ENCODE peak calls at places on chromosomes 2 and 18, in six cellular contexts. One of them, this sample, is unnamed.

GRCh38 chr2:168700615-168701245 is 101.7 kb upstream of the NOSTRIN start:
- DNase-seq in DMS153: no peak
- DNase-seq in aorta: no peak
- DNase-seq in fibroblast of pulmonary artery: peak
- DNase-seq in fibroblast of the aortic adventitia: peak
- DNase-seq in OCI-LY7: no peak
- DNase-seq in this sample: no peak

GRCh38 chr2:102069311-102069974 is 73.1 kb upstream of the IL1R1 start:
- DNase-seq in fibroblast of the aortic adventitia: no peak
- DNase-seq in DMS153: no peak
- DNase-seq in fibroblast of pulmonary artery: no peak
- DNase-seq in aorta: no peak
- DNase-seq in OCI-LY7: no peak
- DNase-seq in this sample: no peak

GRCh38 chr18:32158108-32158624 is 31.7 kb upstream of the MEP1B start:
- DNase-seq in fibroblast of pulmonary artery: peak
- DNase-seq in DMS153: peak
- DNase-seq in fibroblast of the aortic adventitia: peak
- DNase-seq in OCI-LY7: peak
- DNase-seq in aorta: peak
- DNase-seq in this sample: peak

GRCh38 chr2:29616569-29616968 is 304.8 kb downstream of the ALK start:
- DNase-seq in aorta: no peak
- DNase-seq in fibroblast of the aortic adventitia: no peak
- DNase-seq in OCI-LY7: no peak
- DNase-seq in DMS153: no peak
- DNase-seq in fibroblast of pulmonary artery: no peak
- DNase-seq in this sample: no peak

GRCh38 chr18:23257153-23257552 is 121.9 kb downstream of the CABLES1 start:
- DNase-seq in DMS153: no peak
- DNase-seq in OCI-LY7: no peak
- DNase-seq in fibroblast of pulmonary artery: no peak
- DNase-seq in fibroblast of the aortic adventitia: no peak
- DNase-seq in aorta: no peak
- DNase-seq in this sample: no peak

GRCh38 chr2:101150306-101151140 is 659 bp downstream of the TBC1D8 start:
- DNase-seq in fibroblast of the aortic adventitia: no peak
- DNase-seq in aorta: peak
- DNase-seq in OCI-LY7: no peak
- DNase-seq in DMS153: no peak
- DNase-seq in fibroblast of pulmonary artery: no peak
- DNase-seq in this sample: peak

GRCh38 chr2:226423498-226423960 is 376.1 kb downstream of the IRS1 start:
- DNase-seq in OCI-LY7: no peak
- DNase-seq in fibroblast of the aortic adventitia: no peak
- DNase-seq in aorta: no peak
- DNase-seq in DMS153: no peak
- DNase-seq in fibroblast of pulmonary artery: no peak
- DNase-seq in this sample: peak

GRCh38 chr2:3189076-3189591 is 188.5 kb downstream of the EIPR1 start:
- DNase-seq in fibroblast of the aortic adventitia: no peak
- DNase-seq in aorta: no peak
- DNase-seq in OCI-LY7: no peak
- DNase-seq in DMS153: peak
- DNase-seq in fibroblast of pulmonary artery: no peak
- DNase-seq in this sample: no peak

GRCh38 chr2:13103778-13104493 is 387.2 kb downstream of the TRIB2 start:
- DNase-seq in fibroblast of the aortic adventitia: no peak
- DNase-seq in DMS153: no peak
- DNase-seq in aorta: no peak
- DNase-seq in OCI-LY7: no peak
- DNase-seq in fibroblast of pulmonary artery: no peak
- DNase-seq in this sample: no peak

GRCh38 chr2:42298132-42298531 is 62.9 kb downstream of the COX7A2L start:
- DNase-seq in OCI-LY7: no peak
- DNase-seq in fibroblast of the aortic adventitia: peak
- DNase-seq in aorta: no peak
- DNase-seq in DMS153: no peak
- DNase-seq in fibroblast of pulmonary artery: no peak
- DNase-seq in this sample: no peak

GRCh38 chr2:4039999-4040398 is 336.6 kb downstream of the DCDC2C start:
- DNase-seq in fibroblast of the aortic adventitia: no peak
- DNase-seq in fibroblast of pulmonary artery: no peak
- DNase-seq in OCI-LY7: no peak
- DNase-seq in DMS153: no peak
- DNase-seq in aorta: no peak
- DNase-seq in this sample: no peak

GRCh38 chr2:139175510-139175909 is 395.3 kb upstream of the NXPH2 start:
- DNase-seq in fibroblast of pulmonary artery: no peak
- DNase-seq in aorta: no peak
- DNase-seq in DMS153: peak
- DNase-seq in OCI-LY7: no peak
- DNase-seq in fibroblast of the aortic adventitia: no peak
- DNase-seq in this sample: no peak

GRCh38 chr2:237704476-237705224 is 77.3 kb downstream of the LRRFIP1 start:
- DNase-seq in aorta: no peak
- DNase-seq in fibroblast of the aortic adventitia: peak
- DNase-seq in OCI-LY7: no peak
- DNase-seq in fibroblast of pulmonary artery: peak
- DNase-seq in DMS153: no peak
- DNase-seq in this sample: no peak

GRCh38 chr2:227098162-227098515 is 65.9 kb downstream of the COL4A4 start:
- DNase-seq in fibroblast of the aortic adventitia: no peak
- DNase-seq in aorta: no peak
- DNase-seq in DMS153: no peak
- DNase-seq in fibroblast of pulmonary artery: no peak
- DNase-seq in OCI-LY7: no peak
- DNase-seq in this sample: no peak

GRCh38 chr2:231795525-231796327 is 9.5 kb downstream of the COPS7B start:
- DNase-seq in fibroblast of pulmonary artery: peak
- DNase-seq in DMS153: peak
- DNase-seq in aorta: no peak
- DNase-seq in OCI-LY7: no peak
- DNase-seq in fibroblast of the aortic adventitia: peak
- DNase-seq in this sample: peak

GRCh38 chr18:805008-805754 is 6.9 kb downstream of the YES1 start:
- DNase-seq in DMS153: no peak
- DNase-seq in aorta: no peak
- DNase-seq in OCI-LY7: no peak
- DNase-seq in fibroblast of pulmonary artery: no peak
- DNase-seq in fibroblast of the aortic adventitia: peak
- DNase-seq in this sample: no peak

GRCh38 chr2:111930875-111931274 is 32.5 kb downstream of the MERTK start:
- DNase-seq in aorta: no peak
- DNase-seq in DMS153: no peak
- DNase-seq in OCI-LY7: no peak
- DNase-seq in fibroblast of pulmonary artery: peak
- DNase-seq in fibroblast of the aortic adventitia: peak
- DNase-seq in this sample: peak